ENCODE peak calls at places on chromosome 5, in eight cellular contexts. T is cardiac muscle cell, L is fibroblast of lung, S is thyroid gland, A is HAP-1, G is psoas muscle, R is adrenal gland, H is tibial nerve. W is an unnamed sample. For H3K27me3, the result is how much of the 10 kb centered on the place peaks cover.

GRCh38 chr5:6683241-6683640 is 30.0 kb upstream of the TENT4A start:
- DNase-seq in T (no peak), L (no peak), S (no peak), A (no peak), G (no peak), R (no peak), H (no peak), W (no peak)

GRCh38 chr5:131536211-131536826 is 98.7 kb downstream of the RAPGEF6 start:
- DNase-seq in T (peak), L (peak), S (no peak), A (no peak), G (no peak), R (no peak), H (no peak), W (no peak)

GRCh38 chr5:38420691-38421395 is 135.6 kb downstream of the LIFR start:
- DNase-seq in T (peak), L (peak), S (peak), A (peak), G (no peak), R (peak), H (peak), W (no peak)

GRCh38 chr5:173056783-173057061 is 570 bp downstream of the CREBRF start:
- DNase-seq in T (no peak), L (no peak), S (no peak), A (no peak), G (no peak), R (no peak), H (no peak), W (no peak)

GRCh38 chr5:168324864-168325615 is 33.6 kb downstream of the WWC1 start:
- DNase-seq in T (no peak), L (no peak), S (no peak), A (no peak), G (no peak), R (no peak), H (no peak), W (no peak)

GRCh38 chr5:141393267-141393666 is 834 bp downstream of the PCDHGA8 start:
- DNase-seq in T (no peak), L (no peak), S (no peak), A (no peak), G (no peak), R (no peak), H (no peak), W (no peak)

GRCh38 chr5:150595466-150596031 is 44.9 kb upstream of the SYNPO start:
- DNase-seq in T (peak), L (no peak), S (no peak), A (no peak), G (no peak), R (no peak), H (no peak), W (no peak)

GRCh38 chr5:69276422-69277174 is 41.9 kb downstream of the CDK7 start:
- DNase-seq in T (peak), L (peak), S (no peak), A (no peak), G (no peak), R (no peak), H (no peak), W (no peak)

GRCh38 chr5:76319673-76320072 is 83.4 kb upstream of the IQGAP2 start:
- DNase-seq in T (no peak), L (no peak), S (no peak), A (no peak), G (no peak), R (no peak), H (no peak), W (no peak)

GRCh38 chr5:138922494-138922893 is 47.4 kb upstream of the LRRTM2 start:
- DNase-seq in T (no peak), L (no peak), S (no peak), A (no peak), G (no peak), R (no peak), H (no peak), W (no peak)

GRCh38 chr5:53991942-53992341 is 318.4 kb downstream of the ARL15 start:
- DNase-seq in T (peak), L (peak), S (no peak), A (no peak), G (no peak), R (no peak), H (no peak), W (no peak)

GRCh38 chr5:181120311-181120710 is 10.7 kb downstream of the OR2V1 start:
- DNase-seq in T (no peak), L (peak), S (no peak), A (no peak), G (no peak), R (no peak), H (no peak), W (no peak)

GRCh38 chr5:54215233-54215736 is 95.1 kb downstream of the ARL15 start:
- DNase-seq in T (no peak), L (no peak), S (no peak), A (no peak), G (no peak), R (no peak), H (no peak), W (no peak)

GRCh38 chr5:54988218-54988617 is 2.8 kb upstream of the ESM1 start:
- DNase-seq in T (no peak), L (no peak), S (no peak), A (no peak), G (no peak), R (no peak), H (no peak), W (no peak)

GRCh38 chr5:168318237-168318636 is 26.8 kb downstream of the WWC1 start:
- DNase-seq in T (peak), L (peak), S (no peak), A (no peak), G (no peak), R (no peak), H (no peak), W (no peak)

GRCh38 chr5:128782446-128782845 is 182.8 kb upstream of the SLC27A6 start:
- DNase-seq in T (peak), L (peak), S (peak), A (no peak), G (peak), R (peak), H (peak), W (no peak)

GRCh38 chr5:10724799-10725507 is 36.1 kb downstream of the DAP start:
- DNase-seq in T (peak), L (peak), S (peak), A (no peak), G (peak), R (peak), H (peak), W (no peak)

GRCh38 chr5:9570876-9571275 is 25.0 kb upstream of the SEMA5A start:
- DNase-seq in T (no peak), L (no peak), S (no peak), A (no peak), G (no peak), R (no peak), H (no peak), W (no peak)

GRCh38 chr5:172799416-172799815 is 28.4 kb upstream of the DUSP1 start:
- DNase-seq in T (no peak), L (no peak), S (no peak), A (no peak), G (no peak), R (no peak), H (no peak), W (no peak)

GRCh38 chr5:37575541-37576489 is 196.7 kb downstream of the WDR70 start:
- DNase-seq in T (peak), L (no peak), S (no peak), A (no peak), G (no peak), R (no peak), H (no peak), W (no peak)

GRCh38 chr5:128227984-128228383 is 144.4 kb downstream of the SLC12A2 start:
- DNase-seq in T (peak), L (peak), S (no peak), A (no peak), G (no peak), R (no peak), H (no peak), W (no peak)

GRCh38 chr5:120463991-120464626 is at the start of gene PRR16:
- DNase-seq in T (peak), L (peak), S (peak), A (peak), G (peak), R (peak), H (no peak), W (peak)

GRCh38 chr5:173311818-173312585 is 16.2 kb downstream of the STC2 start:
- DNase-seq in T (no peak), L (no peak), S (no peak), A (no peak), G (no peak), R (no peak), H (no peak), W (no peak)

GRCh38 chr5:148387325-148387724 is 3.6 kb downstream of the FBXO38 start:
- DNase-seq in T (peak), L (peak), S (no peak), A (no peak), G (no peak), R (no peak), H (no peak), W (no peak)

GRCh38 chr5:139014726-139015125 is 139.6 kb upstream of the LRRTM2 start:
- DNase-seq in T (peak), L (peak), S (no peak), A (no peak), G (no peak), R (peak), H (no peak), W (no peak)

GRCh38 chr5:113382736-113383135 is 52.1 kb downstream of the TSSK1B start:
- DNase-seq in T (no peak), L (no peak), S (no peak), A (no peak), G (no peak), R (no peak), H (no peak), W (no peak)

GRCh38 chr5:149646564-149646963 is 65.3 kb downstream of the ARHGEF37 start:
- DNase-seq in T (no peak), L (no peak), S (no peak), A (no peak), G (no peak), R (peak), H (no peak), W (no peak)

GRCh38 chr5:3845249-3845648 is 249.6 kb downstream of the IRX1 start:
- DNase-seq in T (no peak), L (no peak), S (no peak), A (no peak), G (no peak), R (no peak), H (no peak), W (no peak)

GRCh38 chr5:180601591-180602480 is 10.5 kb upstream of the SCGB3A1 start:
- DNase-seq in T (no peak), L (no peak), S (peak), A (no peak), G (peak), R (peak), H (no peak), W (peak)

GRCh38 chr5:138803285-138803684 is 50.1 kb downstream of the CTNNA1 start:
- DNase-seq in T (no peak), L (no peak), S (peak), A (no peak), G (no peak), R (no peak), H (no peak), W (no peak)

GRCh38 chr5:155189476-155189875 is 175.9 kb downstream of the KIF4B start:
- DNase-seq in T (no peak), L (no peak), S (no peak), A (no peak), G (no peak), R (no peak), H (no peak), W (no peak)

GRCh38 chr5:135071311-135071710 is 37.3 kb upstream of the PITX1 start:
- DNase-seq in T (no peak), L (no peak), S (no peak), A (no peak), G (peak), R (no peak), H (no peak), W (no peak)

GRCh38 chr5:135069895-135070657 is 36.0 kb upstream of the PITX1 start:
- DNase-seq in T (no peak), L (no peak), S (no peak), A (no peak), G (peak), R (no peak), H (no peak), W (peak)

GRCh38 chr5:135067587-135067986 is 33.6 kb upstream of the PITX1 start:
- DNase-seq in T (no peak), L (no peak), S (no peak), A (no peak), G (no peak), R (no peak), H (no peak), W (peak)

GRCh38 chr5:135066781-135067430 is 32.9 kb upstream of the PITX1 start:
- DNase-seq in T (no peak), L (no peak), S (no peak), A (no peak), G (peak), R (no peak), H (no peak), W (peak)

DNA sequence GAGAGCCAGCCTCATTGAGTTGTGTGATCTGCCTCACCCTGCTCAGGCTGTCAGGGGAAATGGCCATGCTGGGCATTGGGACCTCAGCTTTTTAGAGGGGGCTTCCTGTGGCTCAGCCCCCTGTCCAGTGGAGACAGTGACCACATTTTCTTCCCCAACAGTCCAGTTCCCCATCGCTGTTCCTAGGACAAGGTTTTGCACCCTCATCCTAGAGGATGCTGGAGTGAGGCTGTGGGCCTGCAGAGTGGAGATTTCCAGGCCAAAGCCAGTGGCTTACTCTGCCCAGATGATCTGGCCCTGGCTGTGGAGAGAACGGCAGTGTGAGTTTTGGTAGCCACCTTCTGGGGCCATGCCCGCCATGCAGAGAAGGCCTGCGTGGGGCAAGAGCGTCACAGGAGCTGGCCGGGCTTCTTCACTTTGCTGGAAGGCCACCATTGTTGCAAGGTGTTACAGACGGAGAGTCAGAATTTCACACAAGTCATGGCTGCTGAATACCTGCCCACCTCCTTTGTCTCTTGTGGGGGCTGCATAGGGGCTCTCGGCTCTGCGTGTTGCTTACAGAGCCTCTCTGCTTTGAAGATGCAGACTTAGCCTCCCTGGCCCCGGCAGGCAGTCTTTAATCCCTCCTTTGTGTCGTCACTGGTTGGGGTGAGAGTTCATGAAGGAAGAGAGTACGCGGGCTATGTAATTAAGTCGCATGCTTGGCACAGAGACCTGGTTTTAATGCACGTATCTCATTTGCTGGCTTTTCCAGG is 35.2 kb upstream of the PITX1 start:
- DNase-seq in T (no peak), L (no peak), S (no peak), A (peak), G (peak), R (no peak), H (no peak), W (no peak)
- H3K27me3 ChIP-seq in T (half or more), L (under half), S (under half), A (under half), G (under half), R (under half), H (under half), W (under half)

DNA sequence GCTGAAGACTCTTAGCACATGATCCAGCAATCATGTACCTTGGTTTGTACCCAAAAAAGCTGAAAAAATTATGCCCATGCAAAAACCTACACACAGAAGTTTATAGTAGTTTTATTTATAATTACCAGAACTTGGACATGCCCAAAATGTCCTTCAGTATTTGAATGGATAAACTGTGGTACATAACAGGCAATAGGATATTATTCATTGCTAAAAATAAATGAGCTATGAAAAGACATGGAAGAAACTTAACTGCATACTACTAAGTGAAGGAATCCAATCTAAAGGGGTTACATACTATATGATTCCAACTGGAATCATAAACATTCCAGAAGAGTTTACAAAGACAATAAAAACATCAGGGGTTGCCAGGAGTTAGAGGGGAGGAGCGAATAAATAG is 25.6 kb downstream of the FBXL17 start:
- DNase-seq in T (no peak), L (no peak), S (no peak), A (no peak), G (no peak), R (no peak), H (no peak), W (no peak)
- H3K27me3 ChIP-seq in T (under half), L (under half), S (under half), A (under half), G (under half), R (under half), H (under half), W (under half)

DNA sequence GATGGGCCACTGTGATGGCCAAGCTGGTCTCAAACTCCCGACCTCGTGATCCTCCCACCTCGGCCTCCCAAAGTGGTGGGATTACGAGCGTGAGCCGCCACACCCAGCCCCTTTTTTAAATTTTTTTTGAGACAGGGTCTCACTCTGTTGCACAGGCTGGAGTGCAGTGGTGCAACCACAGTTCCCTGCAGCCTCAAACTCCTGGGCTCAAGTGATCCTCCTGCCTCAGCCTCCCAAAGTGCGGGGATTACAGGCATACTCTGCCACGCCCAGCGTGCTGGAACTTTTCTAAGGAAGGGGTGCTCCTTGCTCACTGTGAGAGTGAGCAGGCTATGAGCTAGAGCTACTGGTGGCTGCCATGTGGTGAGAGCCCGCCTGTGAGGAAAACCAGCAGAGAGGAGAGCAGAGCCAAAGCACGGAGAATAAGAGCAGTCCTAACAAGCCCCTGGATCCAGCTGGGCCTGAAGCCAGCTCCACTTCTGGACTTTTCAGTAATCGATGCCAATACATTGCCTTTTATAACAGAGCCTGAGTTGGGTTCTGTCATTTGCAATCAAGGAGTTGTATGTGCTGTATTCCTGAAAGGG is 75.5 kb upstream of the UNC5A start:
- DNase-seq in T (no peak), L (no peak), S (no peak), A (no peak), G (no peak), R (no peak), H (no peak), W (peak)
- H3K27me3 ChIP-seq in T (under half), L (half or more), S (under half), A (under half), G (under half), R (under half), H (under half), W (half or more)

GRCh38 chr5:115350892-115351291 is 54.4 kb upstream of the CCDC112 start:
- DNase-seq in T (no peak), L (no peak), S (no peak), A (no peak), G (no peak), R (no peak), H (no peak), W (no peak)
- H3K27me3 ChIP-seq in T (under half), L (under half), S (under half), A (under half), G (under half), R (under half), H (under half), W (under half)

DNA sequence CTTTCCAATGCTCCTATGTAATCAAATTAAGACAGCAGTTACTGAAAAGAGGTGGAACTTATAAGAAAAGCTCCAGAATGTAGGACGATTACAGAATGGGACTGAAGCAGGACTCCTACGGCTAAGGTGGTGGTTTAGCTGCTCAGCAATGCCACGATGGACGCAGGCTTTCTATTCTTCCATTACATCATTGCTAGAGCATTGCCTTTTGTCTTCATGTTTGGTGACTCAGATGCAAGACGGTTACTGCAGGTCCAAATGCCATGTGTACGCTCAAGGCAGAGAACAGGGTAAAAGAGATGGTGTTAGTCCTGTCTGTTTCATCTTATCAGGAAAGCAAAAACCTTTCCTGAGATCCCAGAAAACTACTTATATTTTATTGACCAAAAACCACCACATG is 255.1 kb downstream of the ZSWIM6 start:
- DNase-seq in T (peak), L (no peak), S (no peak), A (no peak), G (no peak), R (no peak), H (no peak), W (no peak)
- H3K27me3 ChIP-seq in T (under half), L (under half), S (under half), A (under half), G (under half), R (under half), H (under half), W (under half)

GRCh38 chr5:966345-966710 is 42.3 kb upstream of the NKD2 start:
- DNase-seq in T (no peak), L (no peak), S (no peak), A (no peak), G (no peak), R (no peak), H (no peak), W (no peak)

GRCh38 chr5:963673-964531 is 44.7 kb upstream of the NKD2 start:
- DNase-seq in T (peak), L (peak), S (no peak), A (no peak), G (peak), R (no peak), H (no peak), W (no peak)

GRCh38 chr5:963310-963672 is 45.3 kb upstream of the NKD2 start:
- DNase-seq in T (no peak), L (no peak), S (no peak), A (no peak), G (no peak), R (no peak), H (no peak), W (no peak)

GRCh38 chr5:965604-966344 is 42.8 kb upstream of the NKD2 start:
- DNase-seq in T (no peak), L (no peak), S (no peak), A (no peak), G (no peak), R (no peak), H (no peak), W (no peak)

DNA sequence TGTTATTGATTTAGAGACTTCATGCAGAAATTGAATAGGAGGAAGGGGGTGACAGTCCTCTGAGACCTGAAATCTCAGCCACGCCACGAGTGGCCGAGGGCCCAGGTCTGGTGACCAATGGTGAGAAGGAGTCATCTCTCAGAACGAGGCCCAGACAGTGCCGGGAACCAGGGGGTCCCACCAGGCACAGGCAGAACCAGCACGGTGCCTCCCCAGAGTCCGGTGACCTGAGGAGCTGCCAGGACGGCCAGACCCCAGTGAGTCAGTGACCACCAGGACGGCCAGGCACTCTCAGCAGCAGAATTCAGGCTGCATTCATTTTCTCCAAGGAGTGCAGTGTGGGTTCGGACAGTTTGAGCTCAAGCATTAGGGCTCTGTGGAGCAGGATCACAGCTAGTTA is 43.8 kb upstream of the NKD2 start:
- DNase-seq in T (peak), L (no peak), S (no peak), A (no peak), G (no peak), R (no peak), H (no peak), W (no peak)
- H3K27me3 ChIP-seq in T (under half), L (under half), S (under half), A (under half), G (under half), R (under half), H (under half), W (under half)

W was measured in left lung.